ENCODE peak calls at places on chromosomes 12 and 14, in ten cellular contexts. J is upper lobe of right lung; E is naive thymus-derived CD4-positive, alpha-beta T cell; Y is psoas muscle; I is fibroblast of lung; R is thoracic aorta; P is HCT116; O is ascending aorta; S is effector memory CD4-positive, alpha-beta T cell; A is astrocyte. H is an unnamed sample.

GRCh38 chr12:88951860-88952483 is 371.7 kb upstream of the KITLG start:
- DNase-seq in Y (no peak), I (no peak), P (no peak), R (no peak), J (no peak), S (no peak), A (no peak), O (no peak), E (no peak), H (no peak)

GRCh38 chr12:68611094-68611818 is 557 bp downstream of the RAP1B start:
- DNase-seq in S (peak), Y (peak), P (no peak), R (no peak), I (peak), O (peak), A (peak), J (peak), E (peak), H (peak)

GRCh38 chr12:92363295-92364146 is 217.9 kb upstream of the BTG1 start:
- DNase-seq in Y (no peak), A (peak), I (peak), P (no peak), J (no peak), S (peak), E (no peak), O (no peak), R (no peak), H (no peak)

GRCh38 chr12:86669010-86669409 is 412.8 kb upstream of the MGAT4C start:
- DNase-seq in P (no peak), J (peak), A (no peak), S (no peak), I (no peak), Y (no peak), O (no peak), R (no peak), E (no peak), H (no peak)

GRCh38 chr12:75909714-75910451 is 121.7 kb downstream of the PHLDA1 start:
- DNase-seq in S (no peak), O (no peak), E (no peak), R (no peak), Y (no peak), J (no peak), I (no peak), A (no peak), P (no peak), H (no peak)

GRCh38 chr14:30906752-30907658 is 32.6 kb downstream of the COCH start:
- DNase-seq in R (no peak), A (no peak), S (no peak), P (peak), Y (no peak), E (no peak), I (no peak), J (no peak), O (no peak), H (no peak)

GRCh38 chr14:74425525-74426201 is 347 bp downstream of the SYNDIG1L start:
- DNase-seq in J (no peak), A (no peak), S (peak), O (no peak), E (peak), P (no peak), I (peak), Y (peak), R (no peak), H (no peak)

GRCh38 chr12:38587594-38587993 is 271.0 kb downstream of the ALG10B start:
- DNase-seq in I (no peak), R (no peak), P (no peak), O (no peak), S (no peak), E (no peak), A (no peak), J (no peak), Y (no peak), H (no peak)

GRCh38 chr14:96567289-96567899 is 65.2 kb downstream of the PAPOLA start:
- DNase-seq in S (no peak), O (no peak), R (no peak), E (no peak), I (peak), A (peak), Y (no peak), P (no peak), J (no peak), H (no peak)

GRCh38 chr12:29133680-29134079 is 15.4 kb upstream of the FAR2 start:
- DNase-seq in Y (no peak), S (no peak), E (no peak), A (no peak), R (no peak), J (no peak), O (no peak), P (no peak), I (no peak), H (no peak)

GRCh38 chr14:105467249-105467941 is 7.2 kb upstream of the CRIP2 start:
- DNase-seq in P (no peak), Y (no peak), E (no peak), I (no peak), A (no peak), S (no peak), R (no peak), O (no peak), J (no peak), H (no peak)

GRCh38 chr14:63180017-63180416 is 24.2 kb upstream of the RHOJ start:
- DNase-seq in S (no peak), R (no peak), J (no peak), I (no peak), E (no peak), A (no peak), P (no peak), O (no peak), Y (peak), H (no peak)

GRCh38 chr12:121003650-121004049 is 12.6 kb downstream of the C12orf43 start:
- DNase-seq in S (no peak), A (no peak), I (no peak), E (no peak), Y (no peak), P (no peak), R (no peak), O (no peak), J (no peak), H (no peak)

GRCh38 chr12:18612971-18613370 is 124.8 kb downstream of the PLCZ1 start:
- DNase-seq in E (no peak), Y (no peak), J (no peak), S (no peak), O (no peak), I (peak), A (no peak), P (no peak), R (no peak), H (no peak)

GRCh38 chr12:67512061-67512460 is 136.5 kb upstream of the DYRK2 start:
- DNase-seq in Y (no peak), E (no peak), O (no peak), P (no peak), J (no peak), R (no peak), I (peak), A (peak), S (no peak), H (no peak)

GRCh38 chr14:22450266-22450665 is 138.8 kb downstream of the DAD1 start:
- DNase-seq in J (no peak), S (no peak), Y (no peak), O (no peak), R (no peak), E (no peak), P (no peak), A (no peak), I (no peak), H (no peak)

GRCh38 chr12:111224196-111225066 is 144.5 kb downstream of the PHETA1 start:
- DNase-seq in J (no peak), P (no peak), A (no peak), O (no peak), Y (no peak), E (no peak), I (no peak), R (no peak), S (no peak), H (no peak)

GRCh38 chr12:102765736-102766135 is 151.3 kb downstream of the PAH start:
- DNase-seq in S (no peak), A (peak), P (no peak), E (no peak), R (no peak), Y (no peak), I (peak), J (no peak), O (no peak), H (no peak)

GRCh38 chr14:72104011-72104613 is 171.9 kb downstream of the RGS6 start:
- DNase-seq in R (no peak), J (no peak), E (no peak), I (no peak), A (no peak), Y (no peak), O (no peak), P (peak), S (no peak), H (no peak)

GRCh38 chr14:49946320-49947141 is 53.6 kb downstream of the ARF6 start:
- DNase-seq in Y (no peak), A (peak), E (no peak), S (no peak), R (no peak), O (no peak), I (peak), P (no peak), J (no peak), H (no peak)

GRCh38 chr14:77098470-77099353 is 654 bp downstream of the CIPC start:
- DNase-seq in E (no peak), J (peak), O (peak), A (no peak), R (peak), P (no peak), S (no peak), Y (peak), I (no peak), H (peak)

GRCh38 chr14:93898731-93899130 is 28.4 kb upstream of the FAM181A start:
- DNase-seq in O (no peak), J (no peak), I (no peak), S (no peak), Y (no peak), A (no peak), E (no peak), P (no peak), R (no peak), H (no peak)

GRCh38 chr14:48560421-48560820 is 885.0 kb upstream of the MDGA2 start:
- DNase-seq in S (no peak), P (no peak), E (no peak), R (no peak), O (no peak), I (no peak), A (no peak), Y (no peak), J (no peak), H (no peak)

GRCh38 chr14:95946867-95947266 is 70.2 kb downstream of the TUNAR start:
- DNase-seq in P (no peak), A (no peak), O (no peak), S (no peak), Y (no peak), E (no peak), I (no peak), R (no peak), J (no peak), H (no peak)

GRCh38 chr12:57522887-57523705 is 472 bp downstream of the MBD6 start:
- DNase-seq in O (no peak), E (no peak), I (peak), A (peak), P (no peak), J (peak), R (peak), S (no peak), Y (peak), H (no peak)

GRCh38 chr12:18297883-18298282 is 36.6 kb downstream of the PIK3C2G start:
- DNase-seq in I (no peak), P (no peak), O (no peak), A (no peak), J (no peak), Y (no peak), E (no peak), S (no peak), R (no peak), H (no peak)

GRCh38 chr14:75046899-75047298 is 4.4 kb downstream of the MLH3 start:
- DNase-seq in S (no peak), R (no peak), P (no peak), J (no peak), O (no peak), A (no peak), Y (no peak), E (no peak), I (no peak), H (no peak)

GRCh38 chr12:132560421-132560830 is 50.0 kb downstream of the LRCOL1 start:
- DNase-seq in E (no peak), J (no peak), O (no peak), I (no peak), S (no peak), R (no peak), A (no peak), P (no peak), Y (no peak), H (peak)

GRCh38 chr14:80618751-80619329 is 322.7 kb downstream of the CEP128 start:
- DNase-seq in S (no peak), P (no peak), O (no peak), Y (no peak), A (no peak), E (no peak), J (no peak), R (no peak), I (no peak), H (no peak)

GRCh38 chr12:106145539-106146447 is 7.0 kb upstream of the NUAK1 start:
- DNase-seq in R (no peak), I (no peak), A (no peak), O (no peak), E (no peak), Y (no peak), J (no peak), S (no peak), P (no peak), H (no peak)

GRCh38 chr12:113232787-113233585 is 11.7 kb downstream of the TPCN1 start:
- DNase-seq in E (peak), J (no peak), I (peak), P (no peak), S (peak), R (no peak), Y (peak), A (peak), O (no peak), H (peak)

GRCh38 chr12:98635657-98636323 is 8.8 kb downstream of the IKBIP start:
- DNase-seq in A (peak), Y (no peak), P (peak), J (no peak), R (no peak), S (no peak), O (no peak), I (peak), E (no peak), H (no peak)

GRCh38 chr12:124620606-124621295 is 53.3 kb upstream of the NCOR2 start:
- DNase-seq in I (peak), A (peak), R (no peak), P (no peak), S (no peak), E (no peak), O (no peak), Y (no peak), J (no peak), H (no peak)

GRCh38 chr12:53806689-53807088 is 54.9 kb upstream of the CISTR start:
- DNase-seq in O (no peak), I (peak), P (no peak), Y (no peak), J (no peak), A (peak), R (no peak), E (no peak), S (no peak), H (no peak)

GRCh38 chr12:116454950-116455447 is 104.2 kb upstream of the MAP1LC3B2 start:
- DNase-seq in Y (no peak), P (peak), I (peak), E (no peak), A (peak), O (no peak), J (no peak), R (no peak), S (no peak), H (no peak)

GRCh38 chr12:116455540-116456306 is 103.5 kb upstream of the MAP1LC3B2 start:
- DNase-seq in S (no peak), A (peak), Y (peak), I (peak), R (peak), O (peak), P (peak), J (no peak), E (no peak), H (peak)

GRCh38 chr12:116454076-116454475 is 105.1 kb upstream of the MAP1LC3B2 start:
- DNase-seq in E (no peak), P (no peak), J (no peak), Y (no peak), O (no peak), I (no peak), S (no peak), A (no peak), R (no peak), H (no peak)

GRCh38 chr12:116456683-116457082 is 102.5 kb upstream of the MAP1LC3B2 start:
- DNase-seq in E (no peak), A (no peak), O (no peak), I (no peak), S (no peak), R (no peak), Y (peak), P (no peak), J (no peak), H (no peak)

GRCh38 chr12:116456307-116456641 is 102.9 kb upstream of the MAP1LC3B2 start:
- DNase-seq in E (no peak), P (no peak), Y (no peak), S (no peak), A (no peak), R (no peak), O (no peak), J (no peak), I (no peak), H (no peak)
- H3K27ac ChIP-seq in E (no peak), P (peak), Y (peak), S (no peak), A (peak), R (peak), O (peak), J (peak), I (peak), H (peak)

DNA sequence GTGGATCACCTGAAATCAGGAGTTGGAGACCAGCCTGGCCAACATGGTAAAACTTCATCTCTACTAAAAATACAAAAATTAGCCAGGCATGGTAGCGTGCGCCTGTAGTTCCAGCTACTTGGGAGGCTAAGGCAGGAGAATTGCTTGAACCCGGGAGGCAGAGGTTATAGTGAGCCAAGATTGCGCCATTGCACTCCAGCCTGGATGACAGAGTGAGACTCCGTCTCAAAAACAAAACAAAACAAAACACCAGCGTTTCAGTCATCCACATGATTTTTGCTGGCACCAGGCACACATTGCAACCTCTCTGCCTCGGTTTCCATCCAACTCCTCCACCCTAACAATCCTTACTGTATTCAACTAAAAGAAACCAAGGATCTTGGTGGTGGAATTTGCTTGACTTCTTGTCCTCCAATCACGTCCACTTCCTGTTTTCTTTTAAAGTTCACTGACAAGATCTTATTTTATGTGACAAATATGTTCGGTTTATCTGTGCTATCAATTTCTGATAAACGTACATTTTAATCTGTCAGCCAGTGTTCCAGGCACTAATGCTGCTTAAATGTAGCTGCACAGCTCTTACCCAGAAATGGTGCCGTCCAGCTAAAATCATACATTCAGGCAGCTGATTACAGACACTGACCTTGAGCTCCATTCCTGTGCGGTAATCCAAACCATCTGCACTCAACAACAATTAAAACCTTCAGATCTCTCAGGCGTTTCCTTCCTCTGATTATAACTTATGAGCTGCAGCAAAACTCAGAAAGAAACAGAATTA is 26.7 kb upstream of the RASSF3 start:
- DNase-seq in S (no peak), P (no peak), E (no peak), J (no peak), I (no peak), R (no peak), O (no peak), A (no peak), Y (no peak), H (peak)
- H3K27ac ChIP-seq in S (peak), P (no peak), E (peak), J (peak), I (peak), R (no peak), O (no peak), A (no peak), Y (peak), H (no peak)

GRCh38 chr12:9334026-9334692 is 126.0 kb upstream of the PZP start:
- DNase-seq in E (no peak), P (no peak), Y (no peak), S (no peak), R (no peak), J (no peak), I (peak), O (no peak), A (peak), H (no peak)

GRCh38 chr12:9333129-9333528 is 124.9 kb upstream of the PZP start:
- DNase-seq in A (no peak), P (no peak), Y (no peak), O (no peak), E (no peak), J (no peak), R (no peak), I (no peak), S (no peak), H (no peak)

GRCh38 chr12:9334964-9335363 is 126.8 kb upstream of the PZP start:
- DNase-seq in E (no peak), A (no peak), J (no peak), Y (no peak), P (no peak), R (no peak), S (no peak), I (no peak), O (no peak), H (no peak)

GRCh38 chr12:9337656-9338055 is 129.5 kb upstream of the PZP start:
- DNase-seq in J (no peak), S (no peak), P (no peak), I (no peak), Y (no peak), O (no peak), R (no peak), E (no peak), A (no peak), H (no peak)

DNA sequence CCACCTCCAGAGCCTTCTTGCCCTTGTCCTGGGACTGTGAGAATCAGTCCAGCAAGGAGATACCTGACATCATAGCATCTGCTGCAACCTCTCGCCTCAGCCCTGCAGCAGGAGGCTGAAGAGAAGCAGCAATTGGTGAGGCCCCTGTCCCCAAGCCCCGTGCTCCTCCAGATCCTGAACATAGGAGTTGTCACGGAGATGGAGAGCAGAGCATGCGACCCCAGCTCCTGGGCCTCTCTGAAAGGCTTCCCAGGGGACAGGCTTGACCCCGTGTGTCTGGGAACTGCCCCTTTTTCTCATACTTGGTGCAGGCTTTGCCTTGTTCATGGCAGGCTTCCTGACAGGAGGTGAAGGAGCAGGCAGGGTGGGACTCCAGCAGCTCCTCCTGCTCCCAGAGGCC is 127.7 kb upstream of the PZP start:
- DNase-seq in J (no peak), R (no peak), O (no peak), A (no peak), E (no peak), Y (no peak), P (no peak), S (no peak), I (no peak), H (no peak)
- H3K27ac ChIP-seq in J (no peak), R (no peak), O (no peak), A (no peak), E (no peak), Y (no peak), P (no peak), S (no peak), I (no peak), H (no peak)

GRCh38 chr14:58077621-58078020 is 74.4 kb downstream of the ARMH4 start:
- DNase-seq in E (no peak), S (no peak), J (no peak), O (no peak), P (no peak), A (peak), R (no peak), I (peak), Y (no peak), H (no peak)
- H3K27ac ChIP-seq in E (no peak), S (no peak), J (no peak), O (peak), P (no peak), A (peak), R (peak), I (peak), Y (no peak), H (no peak)

GRCh38 chr14:44961730-44962572 is at the start of the genes KLHL28 and TOGARAM1:
- DNase-seq in O (peak), S (peak), J (peak), A (peak), Y (peak), I (peak), R (peak), E (peak), P (peak), H (peak)
- H3K27ac ChIP-seq in O (peak), S (peak), J (peak), A (peak), Y (peak), I (peak), R (peak), E (peak), P (peak), H (peak)

DNA sequence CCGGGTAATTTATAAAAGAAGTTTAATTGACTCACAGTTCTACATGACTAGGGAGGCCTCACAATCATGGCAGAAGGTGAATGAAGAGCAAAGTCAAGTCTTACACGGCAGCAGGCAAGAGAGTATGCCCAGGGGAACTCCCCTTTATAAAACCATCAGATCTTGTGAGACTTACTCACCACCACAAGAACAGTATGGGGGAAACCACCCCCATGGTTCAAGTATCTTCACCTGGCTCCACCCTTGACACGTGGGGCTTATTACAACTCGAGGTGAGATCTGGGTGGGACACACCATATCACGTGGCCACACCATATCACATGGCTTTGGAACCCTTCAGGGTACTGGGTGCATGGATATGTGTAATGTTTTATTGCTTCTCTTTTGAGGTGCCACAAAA is 33.2 kb upstream of the ETFBKMT start:
- DNase-seq in I (no peak), E (no peak), P (no peak), O (no peak), A (no peak), J (no peak), S (no peak), Y (no peak), R (no peak), H (no peak)
- H3K27ac ChIP-seq in I (no peak), E (no peak), P (no peak), O (no peak), A (no peak), J (no peak), S (no peak), Y (no peak), R (no peak), H (no peak)

GRCh38 chr14:99562848-99563748 is 40.9 kb downstream of the CCDC85C start:
- DNase-seq in E (no peak), A (peak), J (peak), R (no peak), Y (peak), I (peak), P (no peak), S (no peak), O (no peak), H (peak)
- H3K27ac ChIP-seq in E (no peak), A (no peak), J (no peak), R (no peak), Y (no peak), I (no peak), P (no peak), S (no peak), O (no peak), H (no peak)

H was measured in Peyer's patch.